ENCODE peak calls at places on chromosomes 6 and 20, in ten cellular contexts. L is cardiac fibroblast; A is thyroid gland; G is BJ; H is breast epithelium; W is fibroblast of lung; U is MM.1S; M is heart left ventricle; O is CD8-positive, alpha-beta T cell; N is choroid plexus epithelial cell. E is an unnamed sample.

GRCh38 chr6:125251516-125252229 is 50.1 kb downstream of the HDDC2 start:
- DNase-seq in L (no peak), A (peak), G (no peak), H (no peak), W (peak), U (no peak), M (no peak), O (no peak), N (peak), E (no peak)

GRCh38 chr6:93079061-93079460 is 340.3 kb downstream of the EPHA7 start:
- DNase-seq in L (no peak), A (no peak), G (no peak), H (no peak), W (no peak), U (no peak), M (no peak), O (no peak), N (no peak), E (no peak)

GRCh38 chr20:39706089-39706721 is 744.1 kb downstream of the DHX35 start:
- DNase-seq in L (no peak), A (peak), G (no peak), H (no peak), W (peak), U (no peak), M (peak), O (no peak), N (peak), E (no peak)

GRCh38 chr20:33010133-33010504 is 2.6 kb downstream of the BPIFB2 start:
- DNase-seq in L (no peak), A (peak), G (no peak), H (no peak), W (no peak), U (no peak), M (no peak), O (no peak), N (no peak), E (no peak)

GRCh38 chr6:87832025-87832825 is 130.2 kb upstream of the AKIRIN2 start:
- DNase-seq in L (peak), A (no peak), G (no peak), H (no peak), W (peak), U (peak), M (no peak), O (no peak), N (peak), E (no peak)

GRCh38 chr6:149026530-149026942 is 279.7 kb downstream of the UST start:
- DNase-seq in L (peak), A (no peak), G (peak), H (no peak), W (peak), U (no peak), M (no peak), O (no peak), N (peak), E (no peak)

GRCh38 chr6:28090902-28091586 is 10.7 kb downstream of the ZNF165 start:
- DNase-seq in L (no peak), A (no peak), G (no peak), H (no peak), W (no peak), U (no peak), M (peak), O (no peak), N (no peak), E (no peak)

GRCh38 chr6:114785235-114786127 is 442.7 kb upstream of the HS3ST5 start:
- DNase-seq in L (no peak), A (no peak), G (no peak), H (no peak), W (peak), U (peak), M (no peak), O (no peak), N (no peak), E (no peak)

GRCh38 chr6:108544586-108544985 is 16.1 kb upstream of the FOXO3 start:
- DNase-seq in L (peak), A (no peak), G (no peak), H (no peak), W (no peak), U (no peak), M (no peak), O (no peak), N (peak), E (no peak)

GRCh38 chr6:84892666-84893065 is 128.3 kb upstream of the TBX18 start:
- DNase-seq in L (peak), A (no peak), G (no peak), H (no peak), W (peak), U (no peak), M (no peak), O (no peak), N (peak), E (no peak)

GRCh38 chr20:50475879-50476292 is 34.3 kb upstream of the PTPN1 start:
- DNase-seq in L (peak), A (peak), G (no peak), H (no peak), W (peak), U (no peak), M (no peak), O (no peak), N (peak), E (no peak)

GRCh38 chr6:27650620-27651370 is 177.9 kb upstream of the ZNF184 start:
- DNase-seq in L (peak), A (peak), G (no peak), H (no peak), W (peak), U (no peak), M (no peak), O (no peak), N (peak), E (no peak)

GRCh38 chr6:139109558-139109957 is 25.3 kb upstream of the HECA start:
- DNase-seq in L (peak), A (no peak), G (no peak), H (no peak), W (peak), U (no peak), M (no peak), O (no peak), N (peak), E (no peak)

GRCh38 chr20:9515761-9516657 is 1.6 kb downstream of the LAMP5 start:
- DNase-seq in L (peak), A (peak), G (no peak), H (no peak), W (peak), U (peak), M (peak), O (no peak), N (no peak), E (no peak)

GRCh38 chr6:168333471-168333870 is 13.9 kb upstream of the DACT2 start:
- DNase-seq in L (no peak), A (no peak), G (no peak), H (no peak), W (no peak), U (no peak), M (no peak), O (no peak), N (no peak), E (no peak)

DNA sequence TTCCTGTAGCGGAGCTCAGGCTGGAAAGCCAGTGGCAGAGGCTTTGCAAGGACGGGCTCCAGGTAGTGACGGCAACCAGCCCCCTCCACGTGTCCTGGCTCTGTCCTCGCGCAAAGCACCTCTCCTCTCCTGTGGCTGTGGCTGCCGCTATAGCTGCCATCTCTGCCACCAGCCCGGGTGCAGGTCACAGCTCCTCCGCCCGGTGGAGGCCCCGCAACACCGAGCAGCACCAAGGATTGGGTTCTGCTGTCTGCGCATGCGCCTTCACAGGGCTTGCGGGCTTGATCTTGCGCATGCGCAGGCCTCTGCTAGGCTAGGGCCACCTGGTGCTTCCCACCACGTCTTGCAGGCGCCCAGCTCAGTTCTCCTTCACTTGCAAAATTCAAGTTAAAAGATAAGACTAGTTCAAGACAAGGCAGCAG is 625.4 kb downstream of the QKI start:
- DNase-seq in L (peak), A (no peak), G (no peak), H (no peak), W (no peak), U (no peak), M (peak), O (peak), N (peak), E (no peak)
- TF ChIP-seq CTCF in L (no peak), A (no peak), G (no peak), H (no peak), W (no peak), U (no peak), M (peak), O (no peak), N (peak), E (no peak)

DNA sequence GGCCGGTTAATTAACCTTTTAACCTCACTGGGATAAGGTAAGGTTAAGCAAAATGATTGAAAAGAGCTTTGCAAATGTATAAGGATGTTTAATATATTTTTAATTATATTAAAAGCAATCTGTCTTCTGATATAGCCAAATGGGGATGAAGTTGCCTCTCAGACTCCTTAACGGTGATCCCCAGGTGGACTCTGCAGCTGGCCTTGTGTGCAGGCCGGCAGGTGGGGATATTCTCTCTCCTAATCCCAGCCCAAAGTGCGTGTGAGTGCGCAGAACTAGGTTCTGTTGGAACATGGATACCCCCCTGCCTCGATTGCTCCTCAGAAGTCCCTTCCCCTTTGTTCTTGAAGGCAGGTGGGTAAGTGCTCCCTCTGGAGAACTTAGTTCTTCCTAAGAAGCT is 100.0 kb downstream of the NDUFAF5 start:
- DNase-seq in L (no peak), A (no peak), G (no peak), H (no peak), W (no peak), U (no peak), M (no peak), O (no peak), N (no peak), E (no peak)
- H3K4me3 ChIP-seq in L (no peak), A (no peak), G (no peak), H (no peak), W (no peak), U (no peak), M (no peak), O (no peak), N (no peak), E (no peak)

GRCh38 chr20:6055981-6056569 is 2.2 kb upstream of the LRRN4 start:
- DNase-seq in L (no peak), A (no peak), G (no peak), H (no peak), W (no peak), U (no peak), M (no peak), O (no peak), N (no peak), E (no peak)
- TF ChIP-seq CTCF in L (no peak), A (no peak), G (no peak), H (no peak), W (no peak), U (no peak), M (no peak), O (no peak), N (no peak), E (no peak)

DNA sequence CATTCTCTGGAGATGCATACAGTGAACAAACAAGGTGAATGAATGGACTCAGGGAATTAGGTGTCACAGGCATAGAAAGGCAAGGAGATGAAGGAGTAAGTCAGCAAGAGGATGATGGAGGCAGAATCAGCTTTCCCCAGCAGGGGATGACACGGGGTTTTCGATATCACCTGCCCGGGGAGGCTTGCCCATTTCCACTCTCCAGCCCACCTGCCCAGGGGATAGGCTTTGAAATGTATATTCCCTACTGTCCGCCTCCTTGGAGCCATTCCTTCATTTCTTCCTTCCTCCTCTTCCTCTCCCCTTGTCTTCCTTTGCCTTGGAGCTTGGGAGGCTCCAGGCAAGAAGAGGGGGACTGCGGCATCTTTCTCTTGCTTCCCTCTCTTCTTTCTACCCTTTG is 23.3 kb upstream of the RNF24 start:
- DNase-seq in L (no peak), A (no peak), G (no peak), H (no peak), W (no peak), U (no peak), M (no peak), O (no peak), N (no peak), E (no peak)
- H3K4me3 ChIP-seq in L (no peak), A (no peak), G (no peak), H (no peak), W (no peak), U (no peak), M (no peak), O (peak), N (no peak), E (no peak)

GRCh38 chr6:164109770-164110140 is 695.2 kb downstream of the QKI start:
- DNase-seq in L (peak), A (no peak), G (no peak), H (no peak), W (peak), U (no peak), M (peak), O (no peak), N (peak), E (no peak)
- TF ChIP-seq CTCF in L (peak), A (no peak), G (no peak), H (peak), W (peak), U (no peak), M (peak), O (no peak), N (peak), E (peak)

GRCh38 chr6:137869781-137870180 is 2.7 kb downstream of the TNFAIP3 start:
- DNase-seq in L (no peak), A (no peak), G (no peak), H (no peak), W (no peak), U (no peak), M (no peak), O (no peak), N (no peak), E (no peak)
- H3K4me3 ChIP-seq in L (peak), A (no peak), G (no peak), H (peak), W (no peak), U (peak), M (peak), O (peak), N (peak), E (peak)